ENCODE peak calls at places on chromosomes 4 and X, in ten cellular contexts. Z is GM12878, P is endothelial cell of umbilical vein, O is endodermal cell, V is PC-3, U is H1, W is fibroblast of lung, K is Karpas-422, C is MM.1S, H is HCT116. B is an unnamed sample.

GRCh38 chr4:126762651-126763247 is 870.0 kb upstream of the INTU start:
- DNase-seq in Z (no peak), C (no peak), U (no peak), H (no peak), P (no peak), O (no peak), V (no peak), W (no peak), K (no peak), B (no peak)

GRCh38 chr4:24598025-24598424 is 13.7 kb upstream of the DHX15 start:
- DNase-seq in U (no peak), C (no peak), W (no peak), H (peak), O (no peak), K (no peak), Z (no peak), V (peak), P (no peak), B (no peak)

GRCh38 chrX:12526296-12526695 is 264.9 kb upstream of the PRPS2 start:
- DNase-seq in K (no peak), H (no peak), C (no peak), O (no peak), V (peak), P (no peak), Z (no peak), U (no peak), W (peak), B (no peak)

GRCh38 chr4:64334964-64335363 is 74.3 kb downstream of the TECRL start:
- DNase-seq in Z (no peak), V (no peak), U (no peak), O (no peak), K (no peak), H (no peak), W (no peak), C (no peak), P (no peak), B (no peak)

GRCh38 chr4:153676984-153677383 is 7.1 kb upstream of the TLR2 start:
- DNase-seq in Z (no peak), H (peak), K (no peak), W (peak), V (peak), P (peak), C (no peak), U (no peak), O (no peak), B (no peak)

GRCh38 chr4:75484195-75484594 is 30.0 kb downstream of the RCHY1 start:
- DNase-seq in P (no peak), U (no peak), K (no peak), H (no peak), V (no peak), O (no peak), Z (no peak), C (no peak), W (no peak), B (no peak)

GRCh38 chr4:55826986-55827385 is 7.4 kb downstream of the EXOC1L start:
- DNase-seq in U (no peak), K (no peak), P (no peak), H (no peak), W (no peak), Z (no peak), V (no peak), O (no peak), C (no peak), B (no peak)

GRCh38 chr4:155761916-155762315 is 3.1 kb downstream of the GUCY1B1 start:
- DNase-seq in W (no peak), P (no peak), V (no peak), K (peak), Z (no peak), O (no peak), H (no peak), U (no peak), C (no peak), B (no peak)

GRCh38 chr4:7287918-7288280 is 95.6 kb downstream of the SORCS2 start:
- DNase-seq in U (no peak), P (no peak), Z (no peak), V (no peak), K (no peak), O (no peak), W (no peak), C (no peak), H (no peak), B (no peak)

GRCh38 chr4:3529363-3529762 is 2.9 kb downstream of the LRPAP1 start:
- DNase-seq in O (peak), Z (no peak), K (peak), H (no peak), W (no peak), P (no peak), V (no peak), C (no peak), U (no peak), B (no peak)

GRCh38 chrX:120358687-120359086 is 3.2 kb upstream of the ATP1B4 start:
- DNase-seq in V (peak), Z (no peak), C (no peak), O (no peak), W (no peak), H (no peak), P (no peak), K (no peak), U (no peak), B (no peak)

GRCh38 chr4:54054501-54054900 is 9.9 kb downstream of the CHIC2 start:
- DNase-seq in C (no peak), U (no peak), V (no peak), O (no peak), Z (no peak), K (no peak), W (no peak), H (no peak), P (no peak), B (no peak)

GRCh38 chr4:76513517-76513916 is 78.5 kb downstream of the SHROOM3 start:
- DNase-seq in O (no peak), C (no peak), Z (no peak), U (no peak), V (peak), K (no peak), P (no peak), W (no peak), H (no peak), B (no peak)

GRCh38 chr4:7358100-7358735 is 76.5 kb downstream of the PSAPL1 start:
- DNase-seq in P (peak), V (peak), C (no peak), W (peak), U (no peak), O (no peak), Z (no peak), K (no peak), H (peak), B (no peak)

GRCh38 chr4:166887457-166887856 is 346.8 kb downstream of the SPOCK3 start:
- DNase-seq in P (no peak), K (no peak), Z (no peak), W (no peak), O (no peak), V (no peak), C (no peak), H (no peak), U (no peak), B (no peak)

GRCh38 chr4:38577482-38577881 is 86.5 kb upstream of the KLF3 start:
- DNase-seq in O (no peak), W (no peak), V (no peak), K (no peak), U (no peak), C (no peak), P (no peak), H (no peak), Z (no peak), B (no peak)

GRCh38 chr4:101419324-101420135 is 72.2 kb upstream of the PPP3CA start:
- DNase-seq in Z (peak), C (peak), H (no peak), K (no peak), U (no peak), O (no peak), P (peak), W (peak), V (peak), B (no peak)

GRCh38 chrX:56222473-56223000 is 9.6 kb upstream of the KLF8 start:
- DNase-seq in U (no peak), P (no peak), W (no peak), O (no peak), V (no peak), K (no peak), H (no peak), Z (no peak), C (no peak), B (no peak)

GRCh38 chrX:39629001-39629400 is 468.8 kb downstream of the BCOR start:
- DNase-seq in H (no peak), W (no peak), P (no peak), C (no peak), U (no peak), K (no peak), V (no peak), Z (no peak), O (no peak), B (no peak)

GRCh38 chr4:118288097-118288496 is 64.7 kb downstream of the PRSS12 start:
- DNase-seq in C (no peak), W (peak), Z (no peak), P (no peak), U (no peak), H (no peak), O (no peak), V (no peak), K (no peak), B (no peak)

GRCh38 chr4:137635108-137635507 is 102.8 kb upstream of the PCDH18 start:
- DNase-seq in V (peak), P (no peak), Z (no peak), W (peak), O (no peak), C (no peak), U (no peak), K (no peak), H (no peak), B (no peak)

GRCh38 chr4:156778093-156778492 is 193.5 kb downstream of the PDGFC start:
- DNase-seq in W (peak), P (no peak), K (no peak), C (no peak), H (no peak), V (peak), Z (no peak), U (no peak), O (no peak), B (no peak)

GRCh38 chr4:112823631-112824030 is 186.7 kb downstream of the LARP7 start:
- DNase-seq in W (peak), O (no peak), C (no peak), H (no peak), V (no peak), K (no peak), P (no peak), U (no peak), Z (no peak), B (no peak)

GRCh38 chr4:47705326-47705981 is 132.4 kb downstream of the CORIN start:
- DNase-seq in V (peak), P (no peak), O (no peak), Z (no peak), C (peak), W (peak), U (no peak), H (no peak), K (peak), B (no peak)

GRCh38 chrX:100829730-100830129 is 9.5 kb downstream of the CSTF2 start:
- DNase-seq in Z (peak), C (no peak), P (peak), V (peak), O (no peak), W (peak), U (no peak), K (no peak), H (no peak), B (no peak)

GRCh38 chr4:84967292-84967651 is 782 bp upstream of the WDFY3 start:
- DNase-seq in K (no peak), P (peak), H (no peak), U (no peak), V (no peak), Z (no peak), C (no peak), W (peak), O (no peak), B (no peak)

GRCh38 chr4:115323106-115323684 is 209.8 kb upstream of the NDST4 start:
- DNase-seq in P (no peak), U (no peak), H (no peak), O (no peak), K (no peak), C (no peak), Z (no peak), V (no peak), W (peak), B (no peak)

GRCh38 chr4:145840162-145840768 is 98.4 kb downstream of the ZNF827 start:
- DNase-seq in P (peak), V (peak), W (peak), H (peak), C (peak), O (no peak), Z (peak), U (no peak), K (peak), B (peak)

GRCh38 chrX:1163231-1163630 is 49.2 kb downstream of the CRLF2 start:
- DNase-seq in H (no peak), K (no peak), O (peak), C (no peak), P (no peak), Z (no peak), U (no peak), V (no peak), W (no peak), B (no peak)

GRCh38 chrX:13372203-13372980 is 52.5 kb upstream of the ATXN3L start:
- DNase-seq in P (no peak), V (no peak), U (no peak), H (no peak), W (no peak), K (no peak), Z (no peak), C (no peak), O (no peak), B (no peak)

GRCh38 chr4:121192500-121192899 is 28.4 kb upstream of the TNIP3 start:
- DNase-seq in P (peak), Z (peak), O (peak), U (no peak), K (peak), W (peak), H (peak), C (peak), V (peak), B (no peak)

GRCh38 chrX:12971282-12972003 is 3.5 kb upstream of the TMSB4X start:
- DNase-seq in W (no peak), K (no peak), C (no peak), U (no peak), H (no peak), O (no peak), P (no peak), Z (no peak), V (no peak), B (no peak)

DNA sequence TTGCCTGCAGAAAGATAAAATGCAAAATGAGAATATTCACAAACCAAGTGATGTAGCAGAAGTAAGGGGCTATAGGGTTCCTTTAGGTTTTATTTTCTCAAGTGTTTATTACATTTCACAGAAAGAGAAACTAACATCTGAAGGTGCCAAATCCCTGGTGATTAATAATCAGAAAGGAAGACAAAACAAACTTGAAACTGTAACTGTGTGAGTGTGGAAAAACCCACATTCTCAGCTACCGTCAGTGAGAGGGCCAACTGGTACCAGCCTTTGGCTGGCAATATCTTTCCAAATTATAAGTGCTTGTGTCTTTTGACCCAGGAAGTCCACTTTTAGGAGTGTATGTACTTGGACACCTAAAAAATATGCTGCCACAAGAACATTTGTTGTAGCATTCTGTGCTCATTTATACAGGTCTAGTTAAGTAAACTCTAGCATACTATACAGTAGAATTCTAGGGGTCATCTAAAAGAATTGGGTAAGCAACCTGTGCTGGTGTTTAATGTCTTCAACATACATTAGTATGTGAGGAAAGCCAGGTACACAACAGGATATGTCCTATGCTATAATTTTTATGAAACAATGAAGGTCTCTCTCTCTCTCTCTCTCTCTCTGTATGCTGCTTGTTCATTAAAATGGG is 6.6 kb upstream of the CD38 start:
- DNase-seq in K (no peak), P (no peak), C (peak), O (no peak), H (no peak), V (no peak), W (no peak), Z (peak), U (no peak), B (no peak)
- H3K27ac ChIP-seq in K (no peak), P (no peak), C (peak), O (no peak), H (no peak), V (no peak), W (no peak), Z (peak), U (no peak), B (no peak)

GRCh38 chr4:184318852-184319251 is 101.2 kb upstream of the ENPP6 start:
- DNase-seq in O (no peak), C (peak), K (no peak), P (no peak), Z (no peak), W (no peak), U (no peak), V (no peak), H (no peak), B (no peak)
- H3K9ac ChIP-seq in O (no peak), C (peak), K (peak), P (no peak), Z (peak), W (no peak), U (no peak), V (no peak), H (no peak), B (no peak)

GRCh38 chrX:69165116-69165651 is at the start of gene PJA1:
- DNase-seq in V (peak), Z (no peak), C (peak), K (peak), U (no peak), P (peak), W (peak), H (no peak), O (peak), B (no peak)
- H3K4me3 ChIP-seq in V (peak), Z (peak), C (peak), K (peak), U (peak), P (peak), W (peak), H (peak), O (peak), B (peak)

DNA sequence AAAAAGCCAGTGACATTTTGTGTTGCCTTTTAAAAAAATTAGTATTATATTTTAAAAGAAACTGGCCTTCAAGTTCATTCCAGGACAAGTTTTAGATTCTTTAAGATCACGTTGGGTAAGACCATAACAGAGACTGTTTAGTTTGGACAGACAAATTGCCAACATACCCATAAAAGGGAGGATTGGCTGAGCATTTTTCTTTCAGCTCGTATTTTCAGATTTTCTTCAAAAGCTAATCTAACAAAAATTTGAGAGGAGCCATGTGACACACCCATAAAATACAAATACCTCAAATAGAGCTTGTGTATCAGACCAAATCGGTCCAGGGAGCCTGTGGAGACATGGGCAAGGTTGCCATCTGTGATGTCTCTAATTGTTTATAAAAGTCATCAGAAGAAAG is 74.6 kb upstream of the C1QTNF7 start:
- DNase-seq in O (no peak), C (no peak), W (peak), K (no peak), V (no peak), H (no peak), Z (no peak), U (no peak), P (no peak), B (no peak)
- H3K27ac ChIP-seq in O (no peak), C (no peak), W (no peak), K (no peak), V (no peak), H (no peak), Z (no peak), U (no peak), P (no peak), B (no peak)

DNA sequence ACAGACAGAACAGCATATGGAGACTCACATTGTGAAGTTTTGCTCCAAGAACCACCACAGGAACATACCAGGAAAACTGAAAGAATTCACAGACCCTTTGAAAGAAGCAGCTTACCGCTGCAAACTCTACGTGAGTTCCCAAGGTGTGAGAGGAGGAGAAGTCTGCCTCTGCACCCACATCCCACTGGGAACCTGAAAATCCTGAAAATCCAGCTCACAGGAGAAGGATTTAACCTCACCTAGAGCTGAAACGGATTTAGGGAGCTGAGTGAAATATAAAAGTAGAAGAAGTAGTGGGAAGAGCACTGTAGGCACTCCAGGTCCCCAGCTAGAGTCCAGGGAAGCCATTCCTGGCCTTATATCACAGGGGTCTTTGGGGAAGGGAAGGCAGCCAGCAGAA is 80.0 kb downstream of the FHIP1A start:
- DNase-seq in W (no peak), H (no peak), O (peak), K (no peak), U (no peak), Z (no peak), V (no peak), P (no peak), C (no peak), B (no peak)
- H3K9ac ChIP-seq in W (no peak), H (no peak), O (no peak), K (no peak), U (no peak), Z (no peak), V (no peak), P (no peak), C (no peak), B (no peak)

DNA sequence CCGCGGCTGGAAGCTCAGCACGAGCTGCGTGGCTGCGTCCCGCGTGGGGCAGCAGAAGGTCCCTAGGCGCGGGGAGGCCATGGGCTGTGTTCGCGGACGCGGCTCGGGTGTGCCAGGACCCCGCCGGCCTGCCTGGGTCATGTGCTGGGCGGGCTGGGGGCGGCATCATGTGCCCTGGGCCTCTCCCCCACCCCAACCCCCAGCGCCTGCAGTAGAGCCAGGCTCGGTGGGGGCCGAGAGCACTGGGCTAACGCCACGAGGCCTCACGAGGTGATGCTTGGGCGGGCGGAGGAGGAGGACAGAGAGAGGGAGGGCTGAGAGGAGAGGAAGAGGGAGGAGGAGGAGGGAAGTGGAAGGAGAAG is at the start of gene GPR143:
- DNase-seq in O (peak), C (no peak), P (no peak), H (no peak), W (no peak), K (no peak), V (no peak), Z (no peak), U (no peak), B (no peak)
- H3K4me3 ChIP-seq in O (no peak), C (no peak), P (no peak), H (no peak), W (no peak), K (no peak), V (no peak), Z (no peak), U (peak), B (no peak)